ENCODE peak calls at places on chromosomes 11 and 22, in ten cellular contexts. H is body of pancreas, G is GM13977, W is SK-N-SH, D is GDM1, I is M059J, M is NCI-H1417, E is heart right ventricle, P is astrocyte of the cerebellum, F is glomerular endothelial cell. Y is an unnamed sample.

GRCh38 chr11:88188251-88189030 is 13.2 kb upstream of the RAB38 start:
- DNase-seq in W (no peak), F (no peak), M (no peak), H (no peak), D (no peak), I (no peak), P (no peak), E (no peak), G (no peak), Y (no peak)

GRCh38 chr11:129377739-129378138 is 2.1 kb downstream of the BARX2 start:
- DNase-seq in M (no peak), H (no peak), P (no peak), E (no peak), F (no peak), D (no peak), I (peak; percentile 19), G (no peak), W (no peak), Y (no peak)

GRCh38 chr11:100624346-100624745 is 62.7 kb upstream of the ARHGAP42 start:
- DNase-seq in G (no peak), P (no peak), E (no peak), I (peak; percentile 43), D (no peak), H (no peak), F (no peak), W (no peak), M (no peak), Y (no peak)

GRCh38 chr11:116037851-116038250 is 533.6 kb upstream of the CADM1 start:
- DNase-seq in H (no peak), M (no peak), P (peak; percentile 37), W (peak; percentile 4), I (peak; percentile 63), E (no peak), D (no peak), F (no peak), G (peak; percentile 1), Y (no peak)

GRCh38 chr11:45042560-45042959 is 91.9 kb upstream of the TP53I11 start:
- DNase-seq in D (no peak), P (no peak), E (no peak), W (peak; percentile 54), H (no peak), M (peak; percentile 35), F (no peak), G (no peak), I (peak; percentile 71), Y (no peak)

GRCh38 chr22:44220727-44221680 is 40.3 kb downstream of the PARVG start:
- DNase-seq in W (no peak), E (no peak), G (peak; percentile 2), H (no peak), P (no peak), D (no peak), M (no peak), I (no peak), F (no peak), Y (no peak)

GRCh38 chr11:69157156-69157821 is 1.6 kb downstream of the SMIM38 start:
- DNase-seq in E (peak; percentile 66), M (peak; percentile 51), I (no peak), G (peak; percentile 84), W (peak; percentile 97), F (no peak), D (no peak), H (peak; percentile 52), P (no peak), Y (no peak)

GRCh38 chr11:70476669-70477068 is 78.3 kb downstream of the CTTN start:
- DNase-seq in G (no peak), I (no peak), M (no peak), H (no peak), P (no peak), F (no peak), W (no peak), E (no peak), D (no peak), Y (no peak)

GRCh38 chr22:21834869-21835268 is 32.6 kb downstream of the MAPK1 start:
- DNase-seq in M (no peak), W (no peak), D (no peak), I (no peak), E (no peak), H (no peak), G (no peak), P (no peak), F (no peak), Y (no peak)

GRCh38 chr11:63599211-63600122 is 14.8 kb downstream of the PLAAT3 start:
- DNase-seq in P (no peak), W (peak; percentile 34), E (no peak), H (no peak), F (no peak), I (peak; percentile 93), M (no peak), D (no peak), G (no peak), Y (no peak)

GRCh38 chr11:13135385-13136271 is 126.5 kb downstream of the RASSF10 start:
- DNase-seq in P (peak; percentile 95), F (no peak), M (no peak), E (no peak), I (peak; percentile 98), W (no peak), D (no peak), G (no peak), H (no peak), Y (no peak)

GRCh38 chr22:48359613-48359965 is 1468.1 kb downstream of the BRD1 start:
- DNase-seq in P (no peak), G (no peak), M (no peak), H (no peak), F (no peak), I (no peak), W (no peak), E (no peak), D (no peak), Y (no peak)

GRCh38 chr11:109845437-109845836 is 247.8 kb upstream of the ZC3H12C start:
- DNase-seq in P (no peak), H (peak; percentile 13), M (no peak), G (no peak), I (no peak), W (no peak), E (no peak), F (no peak), D (no peak), Y (no peak)

GRCh38 chr11:119376197-119376847 is 5.2 kb downstream of the USP2 start:
- DNase-seq in M (peak; percentile 87), F (no peak), G (peak; percentile 4), H (peak; percentile 84), D (no peak), P (no peak), W (peak; percentile 33), E (peak; percentile 60), I (no peak), Y (no peak)

GRCh38 chr11:72780291-72781062 is 13.4 kb downstream of the STARD10 start:
- DNase-seq in I (no peak), P (no peak), H (no peak), D (no peak), G (no peak), W (no peak), F (no peak), M (no peak), E (no peak), Y (no peak)

GRCh38 chr11:63939351-63939920 is 634 bp downstream of the NAA40 start:
- DNase-seq in G (peak; percentile 27), W (no peak), I (peak; percentile 37), M (peak; percentile 80), E (no peak), D (no peak), H (peak; percentile 43), F (no peak), P (no peak), Y (peak; percentile 21)

GRCh38 chr11:9680028-9680427 is 16.2 kb downstream of the SWAP70 start:
- DNase-seq in H (no peak), M (no peak), W (no peak), D (no peak), P (no peak), G (no peak), E (no peak), I (peak; percentile 18), F (no peak), Y (no peak)

GRCh38 chr22:48137640-48138039 is 1375.2 kb downstream of the TBC1D22A start:
- DNase-seq in H (no peak), W (no peak), G (no peak), F (no peak), I (no peak), D (no peak), E (no peak), P (no peak), M (no peak), Y (no peak)

GRCh38 chr11:75273989-75274391 is 33.4 kb downstream of the TPBGL start:
- DNase-seq in G (no peak), F (no peak), D (no peak), M (no peak), W (no peak), I (no peak), H (no peak), E (no peak), P (no peak), Y (no peak)

GRCh38 chr22:42581762-42582716 is 28.3 kb downstream of the SERHL2 start:
- DNase-seq in H (peak; percentile 73), W (peak; percentile 87), I (peak; percentile 57), G (peak; percentile 90), D (peak; percentile 70), E (peak; percentile 84), P (no peak), F (peak; percentile 3), M (peak; percentile 60), Y (peak; percentile 54)

GRCh38 chr11:72491001-72491400 is 56.7 kb upstream of the CLPB start:
- DNase-seq in E (no peak), G (no peak), P (no peak), H (no peak), M (no peak), I (no peak), W (no peak), F (no peak), D (no peak), Y (no peak)

Y was measured in HL-60.